ENCODE peak calls at places on chromosomes 5 and 9, in seven cellular contexts. One of them, this sample, is unnamed.

GRCh38 chr9:127651697-127652610 is 39.9 kb downstream of the STXBP1 start:
- DNase-seq in astrocyte: no peak
- DNase-seq in H9: no peak
- DNase-seq in coronary artery: no peak
- DNase-seq in effector memory CD4-positive, alpha-beta T cell: no peak
- DNase-seq in naive thymus-derived CD4-positive, alpha-beta T cell: no peak
- DNase-seq in lung: no peak
- DNase-seq in this sample: no peak

GRCh38 chr9:97638666-97639065 is 5.0 kb downstream of the NCBP1 start:
- DNase-seq in astrocyte: no peak
- DNase-seq in coronary artery: no peak
- DNase-seq in effector memory CD4-positive, alpha-beta T cell: no peak
- DNase-seq in lung: no peak
- DNase-seq in H9: no peak
- DNase-seq in naive thymus-derived CD4-positive, alpha-beta T cell: no peak
- DNase-seq in this sample: no peak

GRCh38 chr9:87148391-87149237 is 201.3 kb upstream of the GAS1 start:
- DNase-seq in effector memory CD4-positive, alpha-beta T cell: no peak
- DNase-seq in lung: peak
- DNase-seq in H9: peak
- DNase-seq in coronary artery: peak
- DNase-seq in naive thymus-derived CD4-positive, alpha-beta T cell: no peak
- DNase-seq in astrocyte: peak
- DNase-seq in this sample: peak

GRCh38 chr5:33852327-33852726 is 39.5 kb downstream of the ADAMTS12 start:
- DNase-seq in effector memory CD4-positive, alpha-beta T cell: no peak
- DNase-seq in coronary artery: no peak
- DNase-seq in lung: no peak
- DNase-seq in H9: no peak
- DNase-seq in astrocyte: peak
- DNase-seq in naive thymus-derived CD4-positive, alpha-beta T cell: no peak
- DNase-seq in this sample: no peak

GRCh38 chr5:36373527-36374086 is 71.9 kb upstream of the RANBP3L start:
- DNase-seq in astrocyte: peak
- DNase-seq in naive thymus-derived CD4-positive, alpha-beta T cell: no peak
- DNase-seq in H9: no peak
- DNase-seq in coronary artery: no peak
- DNase-seq in lung: peak
- DNase-seq in effector memory CD4-positive, alpha-beta T cell: no peak
- DNase-seq in this sample: peak

GRCh38 chr5:149654282-149654681 is 73.0 kb downstream of the ARHGEF37 start:
- DNase-seq in naive thymus-derived CD4-positive, alpha-beta T cell: no peak
- DNase-seq in coronary artery: no peak
- DNase-seq in astrocyte: no peak
- DNase-seq in lung: no peak
- DNase-seq in effector memory CD4-positive, alpha-beta T cell: no peak
- DNase-seq in H9: no peak
- DNase-seq in this sample: no peak

GRCh38 chr9:122307925-122308324 is 43.2 kb downstream of the MRRF start:
- DNase-seq in astrocyte: no peak
- DNase-seq in lung: no peak
- DNase-seq in naive thymus-derived CD4-positive, alpha-beta T cell: no peak
- DNase-seq in coronary artery: no peak
- DNase-seq in effector memory CD4-positive, alpha-beta T cell: no peak
- DNase-seq in H9: no peak
- DNase-seq in this sample: no peak

GRCh38 chr9:37295796-37296195 is 126.7 kb upstream of the GRHPR start:
- DNase-seq in coronary artery: no peak
- DNase-seq in lung: no peak
- DNase-seq in naive thymus-derived CD4-positive, alpha-beta T cell: no peak
- DNase-seq in effector memory CD4-positive, alpha-beta T cell: no peak
- DNase-seq in astrocyte: no peak
- DNase-seq in H9: no peak
- DNase-seq in this sample: no peak

GRCh38 chr5:148477429-148477828 is 93.7 kb downstream of the FBXO38 start:
- DNase-seq in naive thymus-derived CD4-positive, alpha-beta T cell: no peak
- DNase-seq in astrocyte: no peak
- DNase-seq in coronary artery: no peak
- DNase-seq in lung: no peak
- DNase-seq in H9: no peak
- DNase-seq in effector memory CD4-positive, alpha-beta T cell: no peak
- DNase-seq in this sample: no peak

GRCh38 chr5:150013931-150014330 is 13.4 kb downstream of the HMGXB3 start:
- DNase-seq in H9: no peak
- DNase-seq in lung: no peak
- DNase-seq in naive thymus-derived CD4-positive, alpha-beta T cell: no peak
- DNase-seq in coronary artery: no peak
- DNase-seq in astrocyte: no peak
- DNase-seq in effector memory CD4-positive, alpha-beta T cell: no peak
- DNase-seq in this sample: no peak

GRCh38 chr5:168853972-168854371 is 274.8 kb upstream of the PANK3 start:
- DNase-seq in lung: no peak
- DNase-seq in astrocyte: no peak
- DNase-seq in naive thymus-derived CD4-positive, alpha-beta T cell: no peak
- DNase-seq in effector memory CD4-positive, alpha-beta T cell: no peak
- DNase-seq in coronary artery: no peak
- DNase-seq in H9: no peak
- DNase-seq in this sample: no peak

GRCh38 chr5:176653401-176653800 is 6.1 kb downstream of the TSPAN17 start:
- DNase-seq in naive thymus-derived CD4-positive, alpha-beta T cell: no peak
- DNase-seq in H9: no peak
- DNase-seq in effector memory CD4-positive, alpha-beta T cell: peak
- DNase-seq in coronary artery: no peak
- DNase-seq in astrocyte: no peak
- DNase-seq in lung: no peak
- DNase-seq in this sample: no peak

GRCh38 chr9:78620764-78621163 is 323.8 kb downstream of the PSAT1 start:
- DNase-seq in astrocyte: peak
- DNase-seq in coronary artery: no peak
- DNase-seq in naive thymus-derived CD4-positive, alpha-beta T cell: no peak
- DNase-seq in lung: no peak
- DNase-seq in H9: no peak
- DNase-seq in effector memory CD4-positive, alpha-beta T cell: no peak
- DNase-seq in this sample: no peak

GRCh38 chr5:38994329-38994927 is 79.8 kb downstream of the RICTOR start:
- DNase-seq in naive thymus-derived CD4-positive, alpha-beta T cell: peak
- DNase-seq in lung: peak
- DNase-seq in coronary artery: no peak
- DNase-seq in effector memory CD4-positive, alpha-beta T cell: no peak
- DNase-seq in H9: no peak
- DNase-seq in astrocyte: peak
- DNase-seq in this sample: peak

GRCh38 chr9:78973906-78974305 is 597.9 kb upstream of the TLE4 start:
- DNase-seq in lung: no peak
- DNase-seq in astrocyte: peak
- DNase-seq in H9: no peak
- DNase-seq in coronary artery: no peak
- DNase-seq in naive thymus-derived CD4-positive, alpha-beta T cell: no peak
- DNase-seq in effector memory CD4-positive, alpha-beta T cell: no peak
- DNase-seq in this sample: peak

GRCh38 chr5:83645936-83646335 is 74.7 kb downstream of the HAPLN1 start:
- DNase-seq in effector memory CD4-positive, alpha-beta T cell: no peak
- DNase-seq in H9: no peak
- DNase-seq in lung: no peak
- DNase-seq in astrocyte: no peak
- DNase-seq in naive thymus-derived CD4-positive, alpha-beta T cell: no peak
- DNase-seq in coronary artery: no peak
- DNase-seq in this sample: no peak

GRCh38 chr9:109497193-109498165 is 628 bp downstream of the PTPN3 start:
- DNase-seq in effector memory CD4-positive, alpha-beta T cell: no peak
- DNase-seq in coronary artery: no peak
- DNase-seq in lung: no peak
- DNase-seq in H9: no peak
- DNase-seq in naive thymus-derived CD4-positive, alpha-beta T cell: no peak
- DNase-seq in astrocyte: peak
- DNase-seq in this sample: peak

GRCh38 chr5:18799482-18800128 is 1165.3 kb downstream of the TAF11L14 start:
- DNase-seq in naive thymus-derived CD4-positive, alpha-beta T cell: no peak
- DNase-seq in effector memory CD4-positive, alpha-beta T cell: no peak
- DNase-seq in coronary artery: no peak
- DNase-seq in lung: no peak
- DNase-seq in astrocyte: no peak
- DNase-seq in H9: no peak
- DNase-seq in this sample: no peak

GRCh38 chr5:68898961-68899471 is 194.8 kb upstream of the SLC30A5 start:
- DNase-seq in astrocyte: peak
- DNase-seq in coronary artery: no peak
- DNase-seq in effector memory CD4-positive, alpha-beta T cell: no peak
- DNase-seq in lung: no peak
- DNase-seq in H9: peak
- DNase-seq in naive thymus-derived CD4-positive, alpha-beta T cell: no peak
- DNase-seq in this sample: peak

GRCh38 chr5:111775224-111775623 is 18.2 kb upstream of the NREP start:
- DNase-seq in H9: no peak
- DNase-seq in effector memory CD4-positive, alpha-beta T cell: no peak
- DNase-seq in naive thymus-derived CD4-positive, alpha-beta T cell: no peak
- DNase-seq in astrocyte: peak
- DNase-seq in lung: no peak
- DNase-seq in coronary artery: no peak
- DNase-seq in this sample: no peak

GRCh38 chr5:111772456-111772855 is 15.5 kb upstream of the NREP start:
- DNase-seq in lung: no peak
- DNase-seq in coronary artery: no peak
- DNase-seq in H9: peak
- DNase-seq in astrocyte: no peak
- DNase-seq in naive thymus-derived CD4-positive, alpha-beta T cell: no peak
- DNase-seq in effector memory CD4-positive, alpha-beta T cell: no peak
- DNase-seq in this sample: no peak

GRCh38 chr5:111777382-111777781 is 20.4 kb upstream of the NREP start:
- DNase-seq in effector memory CD4-positive, alpha-beta T cell: no peak
- DNase-seq in naive thymus-derived CD4-positive, alpha-beta T cell: no peak
- DNase-seq in coronary artery: no peak
- DNase-seq in astrocyte: no peak
- DNase-seq in lung: no peak
- DNase-seq in H9: no peak
- DNase-seq in this sample: no peak

GRCh38 chr5:111776903-111777302 is 19.9 kb upstream of the NREP start:
- DNase-seq in coronary artery: no peak
- DNase-seq in effector memory CD4-positive, alpha-beta T cell: no peak
- DNase-seq in lung: no peak
- DNase-seq in naive thymus-derived CD4-positive, alpha-beta T cell: no peak
- DNase-seq in astrocyte: no peak
- DNase-seq in H9: no peak
- DNase-seq in this sample: no peak

GRCh38 chr5:111774525-111774924 is 17.5 kb upstream of the NREP start:
- DNase-seq in H9: peak
- DNase-seq in effector memory CD4-positive, alpha-beta T cell: no peak
- DNase-seq in coronary artery: no peak
- DNase-seq in naive thymus-derived CD4-positive, alpha-beta T cell: no peak
- DNase-seq in lung: peak
- DNase-seq in astrocyte: peak
- DNase-seq in this sample: no peak
- H3K27ac ChIP-seq in H9: no peak
- H3K27ac ChIP-seq in effector memory CD4-positive, alpha-beta T cell: no peak
- H3K27ac ChIP-seq in coronary artery: no peak
- H3K27ac ChIP-seq in naive thymus-derived CD4-positive, alpha-beta T cell: no peak
- H3K27ac ChIP-seq in lung: no peak
- H3K27ac ChIP-seq in astrocyte: no peak
- H3K27ac ChIP-seq in this sample: no peak

DNA sequence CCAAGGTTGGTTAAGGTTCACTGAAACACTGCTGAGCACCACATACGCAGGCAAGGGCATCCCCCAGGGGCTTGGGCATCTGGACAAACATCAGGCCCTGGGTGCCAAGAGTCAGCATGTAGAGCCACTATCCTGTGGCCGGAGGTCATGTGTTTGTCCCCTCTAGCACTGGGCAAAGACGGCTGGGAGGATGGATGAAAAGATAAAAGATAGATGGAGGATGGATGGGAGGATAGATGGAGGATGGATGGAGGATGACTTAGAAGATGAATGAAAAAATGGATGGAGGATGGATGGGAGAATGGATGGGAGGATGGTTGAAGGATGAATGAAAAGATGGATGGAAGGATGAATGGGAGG is 216.8 kb upstream of the IER5L start:
- DNase-seq in naive thymus-derived CD4-positive, alpha-beta T cell: no peak
- DNase-seq in lung: no peak
- DNase-seq in H9: no peak
- DNase-seq in astrocyte: no peak
- DNase-seq in coronary artery: no peak
- DNase-seq in effector memory CD4-positive, alpha-beta T cell: no peak
- DNase-seq in this sample: no peak
- H3K27ac ChIP-seq in naive thymus-derived CD4-positive, alpha-beta T cell: no peak
- H3K27ac ChIP-seq in lung: no peak
- H3K27ac ChIP-seq in H9: no peak
- H3K27ac ChIP-seq in astrocyte: no peak
- H3K27ac ChIP-seq in coronary artery: no peak
- H3K27ac ChIP-seq in effector memory CD4-positive, alpha-beta T cell: no peak
- H3K27ac ChIP-seq in this sample: no peak

DNA sequence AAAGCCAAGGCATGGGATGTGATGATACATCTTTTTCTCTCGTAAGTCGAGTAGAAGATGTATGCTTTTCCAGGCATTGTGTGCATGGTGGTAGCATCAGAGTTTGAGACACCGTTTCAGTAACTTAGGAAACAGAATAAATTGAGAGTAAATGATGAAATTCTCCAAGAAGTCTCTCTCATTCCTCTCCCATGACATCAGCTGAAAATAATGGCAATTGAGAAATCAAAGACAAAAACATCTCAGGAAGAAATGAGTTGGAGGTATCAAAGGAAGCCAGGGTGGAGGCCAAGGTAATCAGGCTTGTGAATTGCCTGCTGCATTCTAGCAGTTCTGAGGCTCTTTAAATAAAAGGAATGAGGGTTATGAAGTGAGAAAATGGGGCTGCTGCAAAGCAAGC is 53.9 kb downstream of the SGCD start:
- DNase-seq in naive thymus-derived CD4-positive, alpha-beta T cell: no peak
- DNase-seq in H9: no peak
- DNase-seq in coronary artery: no peak
- DNase-seq in effector memory CD4-positive, alpha-beta T cell: no peak
- DNase-seq in lung: no peak
- DNase-seq in astrocyte: peak
- DNase-seq in this sample: no peak
- H3K27ac ChIP-seq in naive thymus-derived CD4-positive, alpha-beta T cell: no peak
- H3K27ac ChIP-seq in H9: no peak
- H3K27ac ChIP-seq in coronary artery: peak
- H3K27ac ChIP-seq in effector memory CD4-positive, alpha-beta T cell: no peak
- H3K27ac ChIP-seq in lung: no peak
- H3K27ac ChIP-seq in astrocyte: no peak
- H3K27ac ChIP-seq in this sample: no peak

GRCh38 chr9:90998573-90998972 is 197.0 kb downstream of the SYK start:
- DNase-seq in lung: no peak
- DNase-seq in naive thymus-derived CD4-positive, alpha-beta T cell: no peak
- DNase-seq in coronary artery: no peak
- DNase-seq in effector memory CD4-positive, alpha-beta T cell: no peak
- DNase-seq in H9: no peak
- DNase-seq in astrocyte: no peak
- DNase-seq in this sample: no peak

GRCh38 chr9:90999425-91000397 is 198.1 kb downstream of the SYK start:
- DNase-seq in naive thymus-derived CD4-positive, alpha-beta T cell: no peak
- DNase-seq in coronary artery: no peak
- DNase-seq in effector memory CD4-positive, alpha-beta T cell: no peak
- DNase-seq in lung: no peak
- DNase-seq in astrocyte: no peak
- DNase-seq in H9: no peak
- DNase-seq in this sample: peak

GRCh38 chr9:91004992-91005391 is 203.4 kb downstream of the SYK start:
- DNase-seq in coronary artery: no peak
- DNase-seq in astrocyte: no peak
- DNase-seq in lung: no peak
- DNase-seq in H9: peak
- DNase-seq in naive thymus-derived CD4-positive, alpha-beta T cell: no peak
- DNase-seq in effector memory CD4-positive, alpha-beta T cell: no peak
- DNase-seq in this sample: no peak

GRCh38 chr9:91004484-91004883 is 202.9 kb downstream of the SYK start:
- DNase-seq in H9: no peak
- DNase-seq in astrocyte: no peak
- DNase-seq in naive thymus-derived CD4-positive, alpha-beta T cell: no peak
- DNase-seq in effector memory CD4-positive, alpha-beta T cell: no peak
- DNase-seq in coronary artery: no peak
- DNase-seq in lung: no peak
- DNase-seq in this sample: no peak

GRCh38 chr9:91001146-91001611 is 199.6 kb downstream of the SYK start:
- DNase-seq in H9: no peak
- DNase-seq in effector memory CD4-positive, alpha-beta T cell: no peak
- DNase-seq in astrocyte: peak
- DNase-seq in naive thymus-derived CD4-positive, alpha-beta T cell: no peak
- DNase-seq in coronary artery: no peak
- DNase-seq in lung: no peak
- DNase-seq in this sample: peak
- H3K27ac ChIP-seq in H9: no peak
- H3K27ac ChIP-seq in effector memory CD4-positive, alpha-beta T cell: no peak
- H3K27ac ChIP-seq in astrocyte: no peak
- H3K27ac ChIP-seq in naive thymus-derived CD4-positive, alpha-beta T cell: no peak
- H3K27ac ChIP-seq in coronary artery: no peak
- H3K27ac ChIP-seq in lung: no peak
- H3K27ac ChIP-seq in this sample: peak